ENCODE peak calls at places on chromosomes 5 and 9, in ten cellular contexts. Q, D, I, Y, N, V, C, O, K and A are unnamed samples. For H3K4me1, the result is how much of the 10 kb centered on the place peaks cover.

GRCh38 chr9:74721696-74722660 is 165.7 kb downstream of the TRPM6 start:
- DNase-seq in Q (no peak), D (no peak), I (no peak), Y (no peak), N (no peak), V (no peak), C (no peak), O (no peak), K (no peak), A (no peak)

GRCh38 chr5:32092938-32093812 is 80.9 kb downstream of the GOLPH3 start:
- DNase-seq in Q (peak), D (peak), I (no peak), Y (peak), N (peak), V (no peak), C (peak), O (peak), K (peak), A (peak)

GRCh38 chr5:149210968-149211495 is 60.6 kb upstream of the AFAP1L1 start:
- DNase-seq in Q (no peak), D (no peak), I (no peak), Y (no peak), N (no peak), V (no peak), C (no peak), O (no peak), K (no peak), A (no peak)

GRCh38 chr5:96997265-96997859 is 61.5 kb downstream of the LNPEP start:
- DNase-seq in Q (no peak), D (peak), I (no peak), Y (no peak), N (no peak), V (no peak), C (peak), O (peak), K (no peak), A (peak)

GRCh38 chr5:64532212-64532611 is 26.4 kb downstream of the RGS7BP start:
- DNase-seq in Q (no peak), D (no peak), I (no peak), Y (no peak), N (no peak), V (no peak), C (no peak), O (no peak), K (no peak), A (no peak)

GRCh38 chr5:104062495-104063377 is 500.1 kb upstream of the NUDT12 start:
- DNase-seq in Q (no peak), D (no peak), I (no peak), Y (no peak), N (peak), V (no peak), C (no peak), O (no peak), K (no peak), A (no peak)

GRCh38 chr9:73565833-73566465 is 414.3 kb downstream of the ANXA1 start:
- DNase-seq in Q (no peak), D (no peak), I (no peak), Y (no peak), N (peak), V (no peak), C (peak), O (no peak), K (no peak), A (no peak)

GRCh38 chr9:134502261-134503211 is 139.1 kb upstream of the COL5A1 start:
- DNase-seq in Q (no peak), D (peak), I (no peak), Y (peak), N (peak), V (peak), C (peak), O (peak), K (peak), A (no peak)

GRCh38 chr9:130624154-130624553 is 40.2 kb upstream of the PRDM12 start:
- DNase-seq in Q (no peak), D (no peak), I (no peak), Y (no peak), N (no peak), V (no peak), C (no peak), O (no peak), K (no peak), A (no peak)

GRCh38 chr5:143887302-143887638 is 75.3 kb downstream of the HMHB1 start:
- DNase-seq in Q (peak), D (peak), I (no peak), Y (peak), N (peak), V (no peak), C (no peak), O (peak), K (no peak), A (no peak)

GRCh38 chr9:125929846-125930245 is 182.7 kb downstream of the PBX3 start:
- DNase-seq in Q (no peak), D (no peak), I (no peak), Y (no peak), N (no peak), V (no peak), C (no peak), O (peak), K (no peak), A (no peak)

GRCh38 chr9:96859461-96860198 is 5.3 kb upstream of the ZNF782 start:
- DNase-seq in Q (no peak), D (no peak), I (no peak), Y (no peak), N (peak), V (no peak), C (no peak), O (peak), K (no peak), A (no peak)

GRCh38 chr9:28121353-28121752 is 548.1 kb upstream of the C9orf72 start:
- DNase-seq in Q (no peak), D (peak), I (no peak), Y (no peak), N (no peak), V (no peak), C (no peak), O (no peak), K (no peak), A (no peak)

GRCh38 chr9:76654575-76654974 is 109.7 kb upstream of the PCA3 start:
- DNase-seq in Q (no peak), D (peak), I (no peak), Y (no peak), N (no peak), V (no peak), C (no peak), O (peak), K (no peak), A (no peak)

GRCh38 chr9:132350861-132351315 is 3.9 kb downstream of the SETX start:
- DNase-seq in Q (no peak), D (peak), I (no peak), Y (no peak), N (no peak), V (no peak), C (no peak), O (peak), K (no peak), A (peak)

GRCh38 chr9:93471135-93471534 is 17.8 kb upstream of the FAM120AOS start:
- DNase-seq in Q (no peak), D (no peak), I (no peak), Y (no peak), N (no peak), V (no peak), C (no peak), O (no peak), K (no peak), A (no peak)

GRCh38 chr5:161051920-161052500 is 200.0 kb upstream of the ATP10B start:
- DNase-seq in Q (no peak), D (no peak), I (no peak), Y (no peak), N (no peak), V (no peak), C (no peak), O (no peak), K (no peak), A (no peak)

GRCh38 chr9:78775889-78776288 is 479.0 kb downstream of the PSAT1 start:
- DNase-seq in Q (no peak), D (no peak), I (no peak), Y (no peak), N (no peak), V (no peak), C (no peak), O (no peak), K (no peak), A (no peak)

GRCh38 chr5:149002053-149002452 is 60.8 kb downstream of the SH3TC2 start:
- DNase-seq in Q (no peak), D (peak), I (no peak), Y (peak), N (peak), V (no peak), C (peak), O (peak), K (peak), A (no peak)

GRCh38 chr9:81268048-81268447 is 421.3 kb downstream of the TLE1 start:
- DNase-seq in Q (no peak), D (peak), I (no peak), Y (no peak), N (no peak), V (no peak), C (no peak), O (peak), K (no peak), A (no peak)

GRCh38 chr9:75185585-75186170 is 97.4 kb downstream of the OSTF1 start:
- DNase-seq in Q (peak), D (peak), I (no peak), Y (no peak), N (peak), V (peak), C (peak), O (no peak), K (no peak), A (peak)

GRCh38 chr9:107637421-107638420 is 148.2 kb upstream of the KLF4 start:
- DNase-seq in Q (peak), D (peak), I (peak), Y (peak), N (peak), V (peak), C (peak), O (peak), K (peak), A (peak)

GRCh38 chr9:75950983-75951382 is 60.5 kb downstream of the PCSK5 start:
- DNase-seq in Q (no peak), D (peak), I (no peak), Y (no peak), N (no peak), V (no peak), C (peak), O (no peak), K (no peak), A (peak)

GRCh38 chr5:137791803-137792202 is 37.6 kb upstream of the HNRNPA0 start:
- DNase-seq in Q (no peak), D (no peak), I (no peak), Y (no peak), N (no peak), V (no peak), C (peak), O (no peak), K (no peak), A (no peak)

GRCh38 chr5:55899344-55899743 is 48.2 kb downstream of the IL31RA start:
- DNase-seq in Q (no peak), D (no peak), I (no peak), Y (no peak), N (no peak), V (no peak), C (no peak), O (peak), K (no peak), A (peak)

GRCh38 chr5:55896238-55896637 is 45.1 kb downstream of the IL31RA start:
- DNase-seq in Q (no peak), D (no peak), I (no peak), Y (no peak), N (no peak), V (no peak), C (no peak), O (no peak), K (no peak), A (no peak)

GRCh38 chr5:55896663-55897062 is 45.5 kb downstream of the IL31RA start:
- DNase-seq in Q (no peak), D (no peak), I (no peak), Y (no peak), N (no peak), V (no peak), C (no peak), O (no peak), K (no peak), A (no peak)

GRCh38 chr5:55897905-55898304 is 46.7 kb downstream of the IL31RA start:
- DNase-seq in Q (no peak), D (no peak), I (no peak), Y (no peak), N (no peak), V (no peak), C (no peak), O (peak), K (peak), A (no peak)

GRCh38 chr5:55897206-55897894 is 46.2 kb downstream of the IL31RA start:
- DNase-seq in Q (no peak), D (no peak), I (no peak), Y (no peak), N (no peak), V (no peak), C (no peak), O (no peak), K (no peak), A (no peak)
- H3K4me3 ChIP-seq in Q (no peak), D (no peak), I (no peak), Y (no peak), N (no peak), V (no peak), C (no peak), O (no peak), K (no peak), A (no peak)

DNA sequence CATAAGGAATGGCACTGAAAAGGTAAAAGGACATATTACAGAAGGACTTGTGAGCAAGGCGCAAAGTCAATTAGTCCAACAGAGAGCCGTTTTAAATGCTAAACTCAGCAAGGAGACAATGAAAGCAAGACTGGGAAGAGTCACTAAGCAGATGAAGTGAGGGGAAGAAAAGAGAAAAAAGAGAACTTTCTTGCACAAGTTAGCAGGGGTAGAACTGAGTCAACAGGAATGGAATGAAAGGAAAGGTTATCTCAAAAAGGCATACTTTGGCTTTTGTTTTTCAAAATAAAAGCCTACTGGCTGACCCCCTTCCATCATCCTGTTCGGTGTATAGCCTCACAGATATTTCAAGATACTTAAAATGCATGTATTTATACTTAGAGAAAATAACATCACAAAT is 75.0 kb downstream of the NR6A1 start:
- DNase-seq in Q (no peak), D (peak), I (no peak), Y (no peak), N (no peak), V (no peak), C (no peak), O (peak), K (no peak), A (no peak)
- H3K4me1 ChIP-seq in Q (under half), D (under half), I (under half), Y (under half), N (half or more), V (under half), C (half or more), O (under half), K (under half), A (under half)

GRCh38 chr9:137762414-137763061 is 115.0 kb upstream of the CACNA1B start:
- DNase-seq in Q (no peak), D (no peak), I (no peak), Y (no peak), N (no peak), V (no peak), C (no peak), O (peak), K (peak), A (peak)
- H3K4me3 ChIP-seq in Q (no peak), D (no peak), I (no peak), Y (no peak), N (no peak), V (no peak), C (no peak), O (no peak), K (no peak), A (no peak)

GRCh38 chr5:59661939-59662615 is 231.4 kb downstream of the PDE4D start:
- DNase-seq in Q (no peak), D (peak), I (no peak), Y (no peak), N (no peak), V (no peak), C (no peak), O (no peak), K (no peak), A (peak)
- H3K4me1 ChIP-seq in Q (under half), D (under half), I (under half), Y (under half), N (under half), V (under half), C (half or more), O (under half), K (half or more), A (under half)

DNA sequence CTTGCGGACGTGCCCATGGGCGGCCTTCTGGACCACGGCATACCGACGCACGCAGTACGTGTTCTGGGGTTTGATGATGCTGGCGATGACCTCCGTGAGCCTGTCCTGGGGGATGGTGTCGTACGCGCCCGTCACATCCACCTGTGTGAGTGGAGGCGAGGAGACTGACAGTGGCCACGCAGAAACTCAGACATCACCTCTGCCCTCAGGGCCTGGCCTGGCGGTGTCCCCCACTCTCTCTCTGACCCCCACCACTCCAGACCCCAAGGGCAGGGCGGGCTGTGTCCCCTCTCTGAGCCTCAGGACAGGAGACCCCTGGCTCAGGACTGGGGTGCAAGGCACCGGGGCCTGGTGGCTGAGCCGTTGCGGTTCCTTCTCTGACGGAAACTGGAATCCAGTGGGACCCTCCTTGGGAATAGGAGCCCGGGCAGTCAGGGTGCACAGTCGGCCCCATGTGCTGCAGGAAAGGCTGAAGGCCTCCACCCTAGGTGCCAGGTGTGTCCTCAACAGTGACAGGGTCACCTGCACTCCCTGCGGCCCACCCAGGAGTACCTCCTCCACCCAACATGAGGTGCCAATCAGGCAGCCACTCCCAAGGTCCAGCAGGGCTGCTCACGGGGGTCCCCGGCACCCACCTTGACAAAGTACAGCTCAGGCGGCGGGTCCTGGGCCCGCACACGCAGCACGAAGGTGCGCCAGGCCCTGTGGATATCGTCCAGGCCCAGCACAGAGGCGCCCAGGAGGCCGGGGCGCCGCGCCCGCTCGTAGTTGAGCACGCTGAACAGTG is 16.0 kb downstream of the TERT start:
- DNase-seq in Q (no peak), D (no peak), I (no peak), Y (no peak), N (no peak), V (peak), C (no peak), O (no peak), K (no peak), A (no peak)
- H3K4me3 ChIP-seq in Q (no peak), D (no peak), I (no peak), Y (no peak), N (no peak), V (no peak), C (no peak), O (no peak), K (no peak), A (no peak)

DNA sequence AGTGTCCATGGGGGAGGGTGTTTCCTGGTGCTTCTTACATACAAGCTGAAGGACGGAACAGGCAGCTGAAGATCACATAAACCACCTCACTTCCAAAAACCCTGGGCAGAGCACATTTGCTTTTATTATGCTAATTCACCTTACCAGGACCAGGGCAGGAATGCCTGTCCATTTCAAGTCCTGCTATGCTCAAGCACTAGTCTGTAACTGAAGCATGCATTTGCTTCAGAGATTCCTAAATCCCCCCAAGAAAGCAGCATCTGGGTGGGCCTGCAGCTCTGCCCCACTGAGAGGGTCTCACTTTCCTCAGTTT is 9.4 kb upstream of the NACC2 start:
- DNase-seq in Q (no peak), D (no peak), I (no peak), Y (no peak), N (no peak), V (no peak), C (no peak), O (no peak), K (no peak), A (no peak)
- H3K4me1 ChIP-seq in Q (under half), D (under half), I (under half), Y (under half), N (under half), V (under half), C (under half), O (under half), K (under half), A (under half)

DNA sequence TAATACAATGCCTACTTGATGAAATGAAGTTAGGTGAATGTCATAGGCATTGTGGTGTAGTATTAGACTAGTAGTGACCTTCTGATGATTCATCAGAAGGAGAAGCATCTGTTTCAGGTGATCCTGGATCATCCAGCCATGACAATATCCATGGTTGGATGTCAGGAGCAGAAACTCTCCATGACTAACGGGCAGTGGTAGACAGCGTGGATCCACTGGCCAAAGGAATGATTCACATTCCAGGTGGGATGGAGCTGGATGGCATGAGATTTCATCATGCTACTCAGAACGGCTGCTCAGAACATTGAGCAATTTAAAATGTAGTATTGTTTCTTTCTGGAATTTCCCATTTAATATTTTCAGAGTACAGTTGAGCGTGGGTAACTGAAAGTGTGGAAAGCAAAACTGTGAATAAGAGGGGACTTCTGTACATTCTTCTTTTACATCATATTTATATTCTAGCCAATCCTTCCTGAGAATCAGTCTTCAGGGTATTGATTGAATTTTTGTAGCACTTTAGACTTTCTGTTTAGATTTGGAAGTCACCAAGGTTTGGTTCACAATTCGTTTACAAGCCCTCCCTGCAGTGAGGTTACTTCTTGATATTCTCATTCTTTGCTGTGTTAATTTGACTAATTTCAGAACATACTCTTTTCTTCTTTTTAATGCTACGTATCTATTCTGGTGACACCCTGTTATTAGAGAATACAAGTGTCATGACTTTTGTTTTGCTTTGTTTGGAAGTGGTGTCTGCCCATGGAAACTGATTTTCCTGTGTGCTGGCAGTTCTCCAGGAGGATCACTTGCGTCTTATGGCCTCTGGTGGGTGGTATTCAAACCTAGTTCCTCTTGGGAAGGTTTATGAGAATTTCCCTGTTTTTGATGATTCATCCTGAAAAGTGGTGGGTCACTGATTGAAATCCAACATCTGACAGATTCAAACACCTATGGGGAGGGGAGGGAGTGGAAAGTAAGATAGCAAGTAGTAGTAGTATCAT is 12.2 kb upstream of the CLINT1 start:
- DNase-seq in Q (no peak), D (peak), I (no peak), Y (no peak), N (no peak), V (no peak), C (peak), O (peak), K (no peak), A (no peak)
- H3K4me3 ChIP-seq in Q (no peak), D (no peak), I (no peak), Y (no peak), N (no peak), V (no peak), C (no peak), O (no peak), K (no peak), A (no peak)

GRCh38 chr9:121194730-121195129 is 6.9 kb downstream of the RAB14 start:
- DNase-seq in Q (no peak), D (no peak), I (no peak), Y (no peak), N (no peak), V (no peak), C (no peak), O (no peak), K (no peak), A (no peak)
- H3K4me1 ChIP-seq in Q (under half), D (under half), I (half or more), Y (under half), N (under half), V (half or more), C (half or more), O (under half), K (half or more), A (under half)